ENCODE peak calls at places on chromosomes 11 and 22, in five cellular contexts. E is AG04450, G is GM12865, F is HL-60, S is aorta. T is an unnamed sample.

GRCh38 chr22:36838119-36839030 is 21.5 kb upstream of the PVALB start:
- DNase-seq in E (no peak), G (no peak), F (no peak), S (no peak), T (no peak)

GRCh38 chr11:33017478-33017877 is 1.8 kb downstream of the DEPDC7 start:
- DNase-seq in E (no peak), G (no peak), F (no peak), S (no peak), T (no peak)

GRCh38 chr22:24205438-24206189 is 24.3 kb downstream of the SUSD2 start:
- DNase-seq in E (no peak), G (no peak), F (no peak), S (no peak), T (no peak)

GRCh38 chr11:25484225-25484624 is 847.7 kb upstream of the ANO3 start:
- DNase-seq in E (no peak), G (no peak), F (no peak), S (no peak), T (no peak)

GRCh38 chr11:73121692-73122091 is 20.4 kb downstream of the FCHSD2 start:
- DNase-seq in E (no peak), G (no peak), F (no peak), S (no peak), T (peak)

GRCh38 chr11:39541945-39542351 is 1917.5 kb downstream of the LRRC4C start:
- DNase-seq in E (no peak), G (no peak), F (no peak), S (no peak), T (no peak)

GRCh38 chr22:44344407-44344806 is 31.7 kb upstream of the SHISAL1 start:
- DNase-seq in E (no peak), G (no peak), F (no peak), S (no peak), T (no peak)

GRCh38 chr11:74696932-74697687 is 34.1 kb downstream of the CHRDL2 start:
- DNase-seq in E (peak), G (peak), F (no peak), S (peak), T (peak)

GRCh38 chr11:9003573-9004309 is at the start of gene NRIP3:
- DNase-seq in E (no peak), G (peak), F (peak), S (peak), T (peak)

GRCh38 chr11:68749061-68749491 is 2.2 kb downstream of the TESMIN start:
- DNase-seq in E (no peak), G (no peak), F (no peak), S (no peak), T (no peak)

GRCh38 chr11:76233936-76234703 is 27.8 kb upstream of the WNT11 start:
- DNase-seq in E (no peak), G (peak), F (peak), S (peak), T (peak)

DNA sequence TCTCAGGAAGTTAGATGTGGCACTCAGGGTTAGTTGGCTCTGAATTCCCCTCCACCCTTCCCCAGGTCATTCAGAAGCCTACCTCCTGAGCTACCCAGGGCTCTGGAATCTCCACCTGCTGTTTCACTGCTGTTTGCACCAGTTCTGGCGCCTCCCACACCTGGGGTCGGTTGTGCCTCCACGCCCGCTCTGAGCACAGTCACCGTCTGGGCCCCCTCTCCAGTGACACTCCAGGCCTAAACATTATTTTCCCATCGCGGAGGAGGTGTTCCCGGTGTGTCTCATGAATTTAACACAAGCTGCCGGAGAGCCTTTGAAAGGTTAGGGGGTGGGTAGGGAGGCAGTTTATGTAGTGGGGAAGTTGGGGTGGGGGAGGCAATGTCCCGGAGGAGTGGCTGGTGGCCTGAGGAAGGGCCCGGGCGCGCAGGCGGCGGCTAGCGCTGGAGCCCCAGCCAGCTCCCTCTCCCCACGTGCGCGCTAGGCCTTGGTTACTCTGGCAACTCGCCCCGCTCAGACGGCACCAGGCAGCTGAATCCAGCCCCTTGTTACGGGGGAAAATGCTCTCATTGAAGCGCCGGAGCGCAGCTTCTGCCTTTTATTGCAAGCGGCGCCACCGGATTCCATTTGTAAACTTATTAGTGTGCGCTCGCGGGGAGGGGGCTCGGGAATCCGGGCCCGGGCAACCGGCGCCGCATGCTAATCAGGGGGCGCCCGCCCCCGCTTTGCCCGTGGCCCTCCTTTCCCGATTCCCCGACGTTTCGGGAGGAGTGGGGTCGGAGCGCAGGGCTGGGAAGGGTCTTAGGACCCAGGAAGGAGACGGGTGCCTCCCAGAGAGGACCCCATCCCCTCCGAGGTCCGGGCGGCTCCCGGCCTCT is 52.4 kb downstream of the GRIK4 start:
- DNase-seq in E (no peak), G (no peak), F (no peak), S (peak), T (no peak)
- H3K4me3 ChIP-seq in E (peak), G (peak), F (no peak), S (peak), T (no peak)

DNA sequence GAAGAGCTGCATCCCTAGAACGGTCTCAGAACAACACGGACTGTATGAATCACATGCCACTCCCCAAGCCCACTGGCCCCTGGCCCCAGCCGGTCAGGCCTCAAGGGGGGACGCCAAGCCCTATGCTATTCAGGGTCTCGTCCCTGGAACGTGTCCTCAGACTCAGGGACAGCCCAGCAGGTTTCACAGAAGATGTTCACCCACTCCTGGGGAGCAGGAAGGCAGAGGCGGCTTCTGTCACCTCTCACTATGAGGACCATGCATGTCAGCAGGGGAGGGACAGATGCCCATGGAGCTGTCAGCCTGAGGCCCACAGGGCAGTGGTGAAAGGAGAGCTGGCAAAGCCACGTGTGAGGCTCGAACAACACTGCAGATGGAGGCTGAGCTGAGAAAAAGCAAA is 192.0 kb downstream of the SHANK2 start:
- DNase-seq in E (no peak), G (no peak), F (no peak), S (no peak), T (no peak)
- H3K4me3 ChIP-seq in E (no peak), G (no peak), F (no peak), S (no peak), T (no peak)

DNA sequence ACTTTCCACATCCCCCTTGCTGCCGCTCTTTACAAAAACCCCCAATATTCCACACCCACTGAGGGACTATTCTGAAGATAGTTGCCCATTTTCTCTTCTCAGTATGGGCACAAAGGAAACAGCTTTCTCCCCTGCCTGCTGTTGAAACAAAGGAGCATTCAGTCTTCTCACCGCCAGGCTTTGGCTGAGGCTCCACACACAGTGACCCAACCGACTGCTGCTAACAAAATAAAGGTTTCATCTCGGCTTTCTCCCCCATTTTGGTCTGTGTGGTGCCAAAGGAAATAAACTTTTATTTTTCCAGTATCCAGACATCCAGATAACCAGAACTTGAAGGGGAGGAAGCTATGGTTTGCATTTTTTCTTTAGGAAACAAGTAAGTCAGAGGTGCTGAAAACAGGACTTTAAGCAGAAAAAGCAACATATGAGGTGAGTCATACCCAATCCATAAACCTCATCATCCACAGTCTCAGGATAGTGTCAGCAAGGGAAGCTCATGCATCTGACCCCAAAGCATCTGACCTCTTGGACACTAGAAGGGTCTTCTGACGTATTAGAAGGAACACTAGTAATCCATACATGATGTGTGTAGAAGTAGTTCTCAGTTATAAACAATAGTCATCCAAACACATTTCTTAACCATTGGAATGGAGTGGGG is 6.4 kb downstream of the CLMP start:
- DNase-seq in E (peak), G (no peak), F (no peak), S (no peak), T (peak)
- H3K4me3 ChIP-seq in E (peak), G (no peak), F (no peak), S (no peak), T (peak)

GRCh38 chr11:114179234-114179941 is 116.8 kb upstream of the NNMT start:
- DNase-seq in E (no peak), G (no peak), F (no peak), S (peak), T (peak)
- H3K4me3 ChIP-seq in E (no peak), G (no peak), F (no peak), S (no peak), T (peak)

DNA sequence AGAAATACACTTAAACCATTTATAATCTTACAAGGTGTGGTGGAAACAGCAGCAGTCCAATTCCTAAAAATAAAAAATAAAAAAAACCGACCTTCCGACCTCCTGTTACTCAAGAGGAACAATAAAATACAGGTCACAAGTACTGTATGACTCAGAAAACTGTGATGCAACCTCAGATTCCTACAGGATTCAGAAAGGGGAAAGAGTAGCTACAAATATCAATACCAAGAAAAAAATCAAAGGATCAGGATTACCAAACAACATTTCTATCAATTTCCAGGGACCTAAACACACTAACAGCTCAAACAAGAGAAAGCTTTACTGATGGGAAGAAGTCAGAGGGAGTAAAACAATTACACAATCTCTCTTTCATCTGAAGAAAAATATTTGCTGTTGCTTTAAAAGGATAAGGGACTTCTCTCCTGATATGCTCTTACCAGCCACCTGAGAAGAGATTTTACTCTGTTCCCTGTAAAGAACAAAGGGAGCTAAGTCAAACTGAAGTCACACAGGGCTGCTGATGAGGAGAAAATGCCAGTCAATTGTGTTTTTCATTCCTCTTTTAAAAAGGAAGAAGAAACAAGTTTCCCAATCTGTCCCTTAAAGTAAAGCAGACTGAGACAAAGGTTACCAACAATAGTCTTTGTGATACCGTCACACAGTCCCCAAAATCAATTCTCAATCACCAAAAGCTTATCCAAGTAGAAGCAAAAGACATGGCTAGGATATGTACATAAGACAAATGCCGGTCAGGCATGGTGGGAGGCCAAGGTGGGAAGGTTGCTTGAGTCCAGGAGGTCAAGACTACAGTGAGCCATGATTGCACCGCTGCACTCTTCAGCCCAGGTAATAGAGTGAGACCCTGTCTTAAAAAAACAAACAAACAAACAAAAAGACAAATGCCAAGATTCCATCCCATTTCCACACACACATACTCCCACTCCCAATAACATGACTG is 39.3 kb downstream of the AMBRA1 start:
- DNase-seq in E (peak), G (no peak), F (peak), S (no peak), T (peak)
- H3K4me3 ChIP-seq in E (no peak), G (no peak), F (no peak), S (no peak), T (no peak)

GRCh38 chr11:65428578-65429068 is 6.0 kb downstream of the NEAT1 start:
- DNase-seq in E (no peak), G (peak), F (no peak), S (no peak), T (no peak)

GRCh38 chr11:65430406-65431217 is 8.0 kb downstream of the NEAT1 start:
- DNase-seq in E (no peak), G (peak), F (no peak), S (no peak), T (peak)

GRCh38 chr11:65431452-65432132 is 9.0 kb downstream of the NEAT1 start:
- DNase-seq in E (no peak), G (peak), F (no peak), S (no peak), T (peak)

GRCh38 chr11:65429069-65429681 is 6.6 kb downstream of the NEAT1 start:
- DNase-seq in E (no peak), G (peak), F (peak), S (no peak), T (peak)

GRCh38 chr11:65429724-65430405 is 7.3 kb downstream of the NEAT1 start:
- DNase-seq in E (no peak), G (peak), F (peak), S (peak), T (peak)
- H3K4me3 ChIP-seq in E (peak), G (peak), F (peak), S (peak), T (peak)

DNA sequence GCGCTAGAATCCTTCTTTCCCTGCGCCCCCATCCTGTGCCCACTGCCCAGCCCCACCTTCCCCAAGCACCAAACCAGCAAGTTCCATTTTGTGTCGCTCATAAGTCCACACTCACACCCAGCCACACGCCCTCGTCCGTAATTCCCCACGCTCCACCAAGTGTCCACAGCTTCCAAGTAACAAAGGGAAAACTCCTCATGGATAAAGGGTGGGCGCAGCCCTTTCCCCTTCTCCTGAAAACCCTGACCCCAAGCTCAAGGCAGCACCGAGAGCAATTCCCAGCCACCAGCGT is 463 bp downstream of the FXYD6 start:
- DNase-seq in E (no peak), G (no peak), F (no peak), S (no peak), T (no peak)
- H3K4me3 ChIP-seq in E (peak), G (no peak), F (no peak), S (no peak), T (no peak)

DNA sequence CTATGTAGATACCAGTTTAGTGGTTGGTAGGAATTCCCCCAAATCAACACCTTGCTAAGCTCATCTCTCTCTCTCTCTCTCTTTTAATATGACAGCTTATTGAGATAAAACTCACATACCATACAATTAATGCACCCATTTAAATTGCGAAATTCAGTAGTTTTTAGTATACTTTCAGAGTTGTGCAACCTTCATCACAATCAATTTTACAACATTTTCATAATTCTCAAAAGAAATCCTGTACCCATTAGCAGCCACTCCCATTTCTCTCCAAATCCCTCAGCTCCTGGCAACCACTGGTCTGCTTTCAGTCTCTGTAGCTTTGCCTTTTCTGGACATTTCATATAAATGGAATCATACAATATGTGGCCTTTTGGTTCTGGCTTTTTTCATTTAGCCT is 13.3 kb downstream of the NNMT start:
- DNase-seq in E (no peak), G (no peak), F (no peak), S (no peak), T (no peak)
- H3K4me3 ChIP-seq in E (no peak), G (no peak), F (no peak), S (no peak), T (no peak)

T was measured in fibroblast of mammary gland.